ENCODE peak calls at places on chromosome 7, in seven cellular contexts. One of them, this sample, is unnamed.

GRCh38 chr7:56079450-56080185 is 13.1 kb downstream of the PHKG1 start:
- DNase-seq in NB4: no peak
- DNase-seq in activated T-helper 1 cell treated with Interleukin-2 at 50 U/mL for 16 hours: no peak
- DNase-seq in HepG2: peak; percentile 56
- DNase-seq in left ventricle myocardium superior: peak; percentile 92
- DNase-seq in hepatic stellate cell: peak; percentile 82
- DNase-seq in stimulated activated CD4-positive, alpha-beta T cell treated with anti-CD3 and anti-CD28 coated beads, Interleukin-2, amount 100 ng/mL, for 48 hours: no peak
- DNase-seq in this sample: no peak

GRCh38 chr7:155477469-155477868 is 19.5 kb downstream of the EN2 start:
- DNase-seq in stimulated activated CD4-positive, alpha-beta T cell treated with anti-CD3 and anti-CD28 coated beads, Interleukin-2, amount 100 ng/mL, for 48 hours: no peak
- DNase-seq in left ventricle myocardium superior: no peak
- DNase-seq in activated T-helper 1 cell treated with Interleukin-2 at 50 U/mL for 16 hours: no peak
- DNase-seq in HepG2: no peak
- DNase-seq in NB4: no peak
- DNase-seq in hepatic stellate cell: no peak
- DNase-seq in this sample: no peak

GRCh38 chr7:69922011-69922803 is 323.9 kb downstream of the AUTS2 start:
- DNase-seq in hepatic stellate cell: no peak
- DNase-seq in activated T-helper 1 cell treated with Interleukin-2 at 50 U/mL for 16 hours: no peak
- DNase-seq in left ventricle myocardium superior: no peak
- DNase-seq in NB4: no peak
- DNase-seq in HepG2: no peak
- DNase-seq in stimulated activated CD4-positive, alpha-beta T cell treated with anti-CD3 and anti-CD28 coated beads, Interleukin-2, amount 100 ng/mL, for 48 hours: no peak
- DNase-seq in this sample: no peak

GRCh38 chr7:17660116-17660515 is 280.2 kb downstream of the SNX13 start:
- DNase-seq in activated T-helper 1 cell treated with Interleukin-2 at 50 U/mL for 16 hours: no peak
- DNase-seq in NB4: no peak
- DNase-seq in left ventricle myocardium superior: no peak
- DNase-seq in HepG2: no peak
- DNase-seq in hepatic stellate cell: no peak
- DNase-seq in stimulated activated CD4-positive, alpha-beta T cell treated with anti-CD3 and anti-CD28 coated beads, Interleukin-2, amount 100 ng/mL, for 48 hours: no peak
- DNase-seq in this sample: no peak

GRCh38 chr7:111958889-111959288 is 247.3 kb downstream of the DOCK4 start:
- DNase-seq in left ventricle myocardium superior: no peak
- DNase-seq in activated T-helper 1 cell treated with Interleukin-2 at 50 U/mL for 16 hours: no peak
- DNase-seq in HepG2: no peak
- DNase-seq in hepatic stellate cell: no peak
- DNase-seq in NB4: no peak
- DNase-seq in stimulated activated CD4-positive, alpha-beta T cell treated with anti-CD3 and anti-CD28 coated beads, Interleukin-2, amount 100 ng/mL, for 48 hours: no peak
- DNase-seq in this sample: no peak

GRCh38 chr7:70619130-70619529 is 512.8 kb upstream of the GALNT17 start:
- DNase-seq in stimulated activated CD4-positive, alpha-beta T cell treated with anti-CD3 and anti-CD28 coated beads, Interleukin-2, amount 100 ng/mL, for 48 hours: no peak
- DNase-seq in HepG2: no peak
- DNase-seq in left ventricle myocardium superior: no peak
- DNase-seq in NB4: no peak
- DNase-seq in hepatic stellate cell: no peak
- DNase-seq in activated T-helper 1 cell treated with Interleukin-2 at 50 U/mL for 16 hours: no peak
- DNase-seq in this sample: no peak

GRCh38 chr7:85997515-85997914 is 646.2 kb upstream of the GRM3 start:
- DNase-seq in activated T-helper 1 cell treated with Interleukin-2 at 50 U/mL for 16 hours: no peak
- DNase-seq in left ventricle myocardium superior: no peak
- DNase-seq in HepG2: no peak
- DNase-seq in NB4: no peak
- DNase-seq in stimulated activated CD4-positive, alpha-beta T cell treated with anti-CD3 and anti-CD28 coated beads, Interleukin-2, amount 100 ng/mL, for 48 hours: no peak
- DNase-seq in hepatic stellate cell: no peak
- DNase-seq in this sample: no peak

GRCh38 chr7:94374231-94374630 is 20.5 kb upstream of the COL1A2 start:
- DNase-seq in stimulated activated CD4-positive, alpha-beta T cell treated with anti-CD3 and anti-CD28 coated beads, Interleukin-2, amount 100 ng/mL, for 48 hours: no peak
- DNase-seq in activated T-helper 1 cell treated with Interleukin-2 at 50 U/mL for 16 hours: no peak
- DNase-seq in HepG2: no peak
- DNase-seq in left ventricle myocardium superior: peak; percentile 84
- DNase-seq in NB4: no peak
- DNase-seq in hepatic stellate cell: peak; percentile 67
- DNase-seq in this sample: peak; percentile 20

GRCh38 chr7:20197125-20197524 is 20.1 kb downstream of the MACC1 start:
- DNase-seq in NB4: no peak
- DNase-seq in left ventricle myocardium superior: no peak
- DNase-seq in activated T-helper 1 cell treated with Interleukin-2 at 50 U/mL for 16 hours: no peak
- DNase-seq in HepG2: no peak
- DNase-seq in stimulated activated CD4-positive, alpha-beta T cell treated with anti-CD3 and anti-CD28 coated beads, Interleukin-2, amount 100 ng/mL, for 48 hours: no peak
- DNase-seq in hepatic stellate cell: no peak
- DNase-seq in this sample: no peak

GRCh38 chr7:39720586-39720985 is 97.2 kb downstream of the RALA start:
- DNase-seq in hepatic stellate cell: no peak
- DNase-seq in HepG2: peak; percentile 20
- DNase-seq in activated T-helper 1 cell treated with Interleukin-2 at 50 U/mL for 16 hours: no peak
- DNase-seq in stimulated activated CD4-positive, alpha-beta T cell treated with anti-CD3 and anti-CD28 coated beads, Interleukin-2, amount 100 ng/mL, for 48 hours: no peak
- DNase-seq in left ventricle myocardium superior: no peak
- DNase-seq in NB4: no peak
- DNase-seq in this sample: peak; percentile 95

GRCh38 chr7:23334482-23335056 is 35.4 kb downstream of the MALSU1 start:
- DNase-seq in stimulated activated CD4-positive, alpha-beta T cell treated with anti-CD3 and anti-CD28 coated beads, Interleukin-2, amount 100 ng/mL, for 48 hours: no peak
- DNase-seq in HepG2: peak; percentile 94
- DNase-seq in NB4: no peak
- DNase-seq in left ventricle myocardium superior: no peak
- DNase-seq in activated T-helper 1 cell treated with Interleukin-2 at 50 U/mL for 16 hours: no peak
- DNase-seq in hepatic stellate cell: peak; percentile 64
- DNase-seq in this sample: peak; percentile 92

GRCh38 chr7:137874390-137874789 is 27.6 kb upstream of the DGKI start:
- DNase-seq in NB4: no peak
- DNase-seq in activated T-helper 1 cell treated with Interleukin-2 at 50 U/mL for 16 hours: no peak
- DNase-seq in left ventricle myocardium superior: no peak
- DNase-seq in HepG2: no peak
- DNase-seq in stimulated activated CD4-positive, alpha-beta T cell treated with anti-CD3 and anti-CD28 coated beads, Interleukin-2, amount 100 ng/mL, for 48 hours: no peak
- DNase-seq in hepatic stellate cell: peak; percentile 66
- DNase-seq in this sample: no peak

GRCh38 chr7:29385214-29385613 is 178.4 kb upstream of the PRR15 start:
- DNase-seq in activated T-helper 1 cell treated with Interleukin-2 at 50 U/mL for 16 hours: no peak
- DNase-seq in hepatic stellate cell: no peak
- DNase-seq in HepG2: peak; percentile 25
- DNase-seq in stimulated activated CD4-positive, alpha-beta T cell treated with anti-CD3 and anti-CD28 coated beads, Interleukin-2, amount 100 ng/mL, for 48 hours: no peak
- DNase-seq in NB4: no peak
- DNase-seq in left ventricle myocardium superior: no peak
- DNase-seq in this sample: no peak

GRCh38 chr7:44415047-44415446 is 75.4 kb downstream of the NUDCD3 start:
- DNase-seq in left ventricle myocardium superior: no peak
- DNase-seq in hepatic stellate cell: no peak
- DNase-seq in activated T-helper 1 cell treated with Interleukin-2 at 50 U/mL for 16 hours: no peak
- DNase-seq in stimulated activated CD4-positive, alpha-beta T cell treated with anti-CD3 and anti-CD28 coated beads, Interleukin-2, amount 100 ng/mL, for 48 hours: no peak
- DNase-seq in NB4: no peak
- DNase-seq in HepG2: no peak
- DNase-seq in this sample: no peak

GRCh38 chr7:24477376-24477775 is 95.9 kb upstream of the PALS2 start:
- DNase-seq in HepG2: no peak
- DNase-seq in NB4: no peak
- DNase-seq in left ventricle myocardium superior: no peak
- DNase-seq in hepatic stellate cell: no peak
- DNase-seq in activated T-helper 1 cell treated with Interleukin-2 at 50 U/mL for 16 hours: no peak
- DNase-seq in stimulated activated CD4-positive, alpha-beta T cell treated with anti-CD3 and anti-CD28 coated beads, Interleukin-2, amount 100 ng/mL, for 48 hours: no peak
- DNase-seq in this sample: no peak

GRCh38 chr7:47513741-47514241 is 68.1 kb downstream of the TNS3 start:
- DNase-seq in NB4: no peak
- DNase-seq in HepG2: no peak
- DNase-seq in activated T-helper 1 cell treated with Interleukin-2 at 50 U/mL for 16 hours: no peak
- DNase-seq in left ventricle myocardium superior: no peak
- DNase-seq in hepatic stellate cell: peak; percentile 71
- DNase-seq in stimulated activated CD4-positive, alpha-beta T cell treated with anti-CD3 and anti-CD28 coated beads, Interleukin-2, amount 100 ng/mL, for 48 hours: no peak
- DNase-seq in this sample: no peak

GRCh38 chr7:112257073-112257472 is 50.6 kb downstream of the ZNF277 start:
- DNase-seq in activated T-helper 1 cell treated with Interleukin-2 at 50 U/mL for 16 hours: no peak
- DNase-seq in HepG2: peak; percentile 5
- DNase-seq in hepatic stellate cell: no peak
- DNase-seq in NB4: no peak
- DNase-seq in left ventricle myocardium superior: no peak
- DNase-seq in stimulated activated CD4-positive, alpha-beta T cell treated with anti-CD3 and anti-CD28 coated beads, Interleukin-2, amount 100 ng/mL, for 48 hours: no peak
- DNase-seq in this sample: no peak

GRCh38 chr7:36863901-36864701 is 139.8 kb upstream of the AOAH start:
- DNase-seq in HepG2: peak; percentile 38
- DNase-seq in stimulated activated CD4-positive, alpha-beta T cell treated with anti-CD3 and anti-CD28 coated beads, Interleukin-2, amount 100 ng/mL, for 48 hours: no peak
- DNase-seq in NB4: no peak
- DNase-seq in activated T-helper 1 cell treated with Interleukin-2 at 50 U/mL for 16 hours: no peak
- DNase-seq in left ventricle myocardium superior: no peak
- DNase-seq in hepatic stellate cell: no peak
- DNase-seq in this sample: no peak

GRCh38 chr7:152465118-152465387 is 29.2 kb upstream of the KMT2C start:
- DNase-seq in stimulated activated CD4-positive, alpha-beta T cell treated with anti-CD3 and anti-CD28 coated beads, Interleukin-2, amount 100 ng/mL, for 48 hours: no peak
- DNase-seq in HepG2: no peak
- DNase-seq in activated T-helper 1 cell treated with Interleukin-2 at 50 U/mL for 16 hours: no peak
- DNase-seq in NB4: no peak
- DNase-seq in hepatic stellate cell: no peak
- DNase-seq in left ventricle myocardium superior: no peak
- DNase-seq in this sample: no peak

GRCh38 chr7:42014625-42015412 is 222.2 kb downstream of the GLI3 start:
- DNase-seq in activated T-helper 1 cell treated with Interleukin-2 at 50 U/mL for 16 hours: no peak
- DNase-seq in NB4: peak; percentile 78
- DNase-seq in HepG2: peak; percentile 29
- DNase-seq in left ventricle myocardium superior: no peak
- DNase-seq in stimulated activated CD4-positive, alpha-beta T cell treated with anti-CD3 and anti-CD28 coated beads, Interleukin-2, amount 100 ng/mL, for 48 hours: peak; percentile 28
- DNase-seq in hepatic stellate cell: no peak
- DNase-seq in this sample: peak; percentile 80

GRCh38 chr7:153188630-153189029 is 429.1 kb downstream of the ACTR3B start:
- DNase-seq in hepatic stellate cell: no peak
- DNase-seq in activated T-helper 1 cell treated with Interleukin-2 at 50 U/mL for 16 hours: no peak
- DNase-seq in left ventricle myocardium superior: no peak
- DNase-seq in HepG2: no peak
- DNase-seq in NB4: no peak
- DNase-seq in stimulated activated CD4-positive, alpha-beta T cell treated with anti-CD3 and anti-CD28 coated beads, Interleukin-2, amount 100 ng/mL, for 48 hours: no peak
- DNase-seq in this sample: no peak

GRCh38 chr7:41517771-41518170 is 185.1 kb downstream of the INHBA start:
- DNase-seq in activated T-helper 1 cell treated with Interleukin-2 at 50 U/mL for 16 hours: no peak
- DNase-seq in left ventricle myocardium superior: no peak
- DNase-seq in stimulated activated CD4-positive, alpha-beta T cell treated with anti-CD3 and anti-CD28 coated beads, Interleukin-2, amount 100 ng/mL, for 48 hours: no peak
- DNase-seq in NB4: no peak
- DNase-seq in HepG2: no peak
- DNase-seq in hepatic stellate cell: no peak
- DNase-seq in this sample: no peak

GRCh38 chr7:155741805-155742204 is 70.5 kb downstream of the SHH start:
- DNase-seq in activated T-helper 1 cell treated with Interleukin-2 at 50 U/mL for 16 hours: no peak
- DNase-seq in HepG2: no peak
- DNase-seq in NB4: no peak
- DNase-seq in hepatic stellate cell: no peak
- DNase-seq in stimulated activated CD4-positive, alpha-beta T cell treated with anti-CD3 and anti-CD28 coated beads, Interleukin-2, amount 100 ng/mL, for 48 hours: no peak
- DNase-seq in left ventricle myocardium superior: peak; percentile 49
- DNase-seq in this sample: no peak

GRCh38 chr7:20323587-20323986 is 7.1 kb upstream of the ITGB8 start:
- DNase-seq in NB4: no peak
- DNase-seq in hepatic stellate cell: no peak
- DNase-seq in left ventricle myocardium superior: no peak
- DNase-seq in stimulated activated CD4-positive, alpha-beta T cell treated with anti-CD3 and anti-CD28 coated beads, Interleukin-2, amount 100 ng/mL, for 48 hours: no peak
- DNase-seq in activated T-helper 1 cell treated with Interleukin-2 at 50 U/mL for 16 hours: no peak
- DNase-seq in HepG2: no peak
- DNase-seq in this sample: no peak

GRCh38 chr7:131605280-131605878 is 49.0 kb upstream of the PODXL start:
- DNase-seq in HepG2: no peak
- DNase-seq in NB4: no peak
- DNase-seq in hepatic stellate cell: no peak
- DNase-seq in activated T-helper 1 cell treated with Interleukin-2 at 50 U/mL for 16 hours: no peak
- DNase-seq in stimulated activated CD4-positive, alpha-beta T cell treated with anti-CD3 and anti-CD28 coated beads, Interleukin-2, amount 100 ng/mL, for 48 hours: no peak
- DNase-seq in left ventricle myocardium superior: no peak
- DNase-seq in this sample: no peak

GRCh38 chr7:48351893-48352292 is 180.6 kb downstream of the ABCA13 start:
- DNase-seq in stimulated activated CD4-positive, alpha-beta T cell treated with anti-CD3 and anti-CD28 coated beads, Interleukin-2, amount 100 ng/mL, for 48 hours: no peak
- DNase-seq in hepatic stellate cell: no peak
- DNase-seq in left ventricle myocardium superior: no peak
- DNase-seq in NB4: peak; percentile 33
- DNase-seq in HepG2: no peak
- DNase-seq in activated T-helper 1 cell treated with Interleukin-2 at 50 U/mL for 16 hours: no peak
- DNase-seq in this sample: no peak

GRCh38 chr7:157239571-157240270 is 97.1 kb upstream of the DNAJB6 start:
- DNase-seq in hepatic stellate cell: no peak
- DNase-seq in left ventricle myocardium superior: no peak
- DNase-seq in HepG2: no peak
- DNase-seq in stimulated activated CD4-positive, alpha-beta T cell treated with anti-CD3 and anti-CD28 coated beads, Interleukin-2, amount 100 ng/mL, for 48 hours: no peak
- DNase-seq in activated T-helper 1 cell treated with Interleukin-2 at 50 U/mL for 16 hours: no peak
- DNase-seq in NB4: no peak
- DNase-seq in this sample: no peak

This sample was measured in HT-29.